ENCODE peak calls at places on chromosomes 3 and 15, in ten cellular contexts. K, A, E, Z, M, P, F, Y, D and T are unnamed samples.

GRCh38 chr15:41658689-41659088 is 1.5 kb upstream of the MGA start:
- DNase-seq in K (no peak), A (no peak), E (no peak), Z (no peak), M (no peak), P (no peak), F (no peak), Y (no peak), D (no peak), T (no peak)

GRCh38 chr3:22729981-22730380 is 473.1 kb upstream of the UBE2E2 start:
- DNase-seq in K (no peak), A (no peak), E (no peak), Z (peak), M (no peak), P (no peak), F (no peak), Y (no peak), D (no peak), T (no peak)

GRCh38 chr15:63640146-63640545 is 43.0 kb downstream of the FBXL22 start:
- DNase-seq in K (no peak), A (no peak), E (no peak), Z (no peak), M (no peak), P (no peak), F (no peak), Y (no peak), D (no peak), T (no peak)

GRCh38 chr15:62108411-62108810 is 41.6 kb downstream of the C2CD4A start:
- DNase-seq in K (no peak), A (no peak), E (no peak), Z (no peak), M (no peak), P (no peak), F (no peak), Y (no peak), D (no peak), T (no peak)

GRCh38 chr3:128547368-128547987 is 54.5 kb upstream of the GATA2 start:
- DNase-seq in K (no peak), A (no peak), E (no peak), Z (peak), M (no peak), P (peak), F (peak), Y (no peak), D (no peak), T (no peak)

GRCh38 chr3:178895178-178895789 is 176.3 kb downstream of the ZMAT3 start:
- DNase-seq in K (no peak), A (no peak), E (no peak), Z (no peak), M (no peak), P (no peak), F (no peak), Y (no peak), D (no peak), T (no peak)

GRCh38 chr15:96365781-96366525 is 35.5 kb downstream of the NR2F2 start:
- DNase-seq in K (no peak), A (no peak), E (no peak), Z (no peak), M (no peak), P (no peak), F (no peak), Y (no peak), D (no peak), T (no peak)

GRCh38 chr3:81406318-81406717 is 355.1 kb downstream of the GBE1 start:
- DNase-seq in K (no peak), A (no peak), E (no peak), Z (no peak), M (no peak), P (no peak), F (no peak), Y (no peak), D (no peak), T (no peak)

GRCh38 chr3:161403251-161403650 is 31.9 kb upstream of the SPTSSB start:
- DNase-seq in K (no peak), A (no peak), E (no peak), Z (no peak), M (no peak), P (no peak), F (no peak), Y (no peak), D (no peak), T (no peak)

GRCh38 chr3:155785662-155786295 is 20.3 kb downstream of the C3orf33 start:
- DNase-seq in K (peak), A (no peak), E (no peak), Z (no peak), M (no peak), P (no peak), F (no peak), Y (no peak), D (no peak), T (no peak)

GRCh38 chr3:37903734-37904133 is 42.1 kb downstream of the CTDSPL start:
- DNase-seq in K (no peak), A (no peak), E (no peak), Z (no peak), M (no peak), P (no peak), F (no peak), Y (no peak), D (no peak), T (no peak)

GRCh38 chr15:42093966-42094365 is 396 bp downstream of the PLA2G4D start:
- DNase-seq in K (no peak), A (no peak), E (no peak), Z (no peak), M (no peak), P (peak), F (no peak), Y (no peak), D (no peak), T (no peak)

GRCh38 chr3:188431040-188431439 is 277.1 kb downstream of the LPP start:
- DNase-seq in K (no peak), A (no peak), E (no peak), Z (no peak), M (no peak), P (no peak), F (no peak), Y (no peak), D (no peak), T (no peak)

GRCh38 chr3:161395115-161395514 is 23.8 kb upstream of the SPTSSB start:
- DNase-seq in K (no peak), A (no peak), E (no peak), Z (peak), M (no peak), P (no peak), F (no peak), Y (no peak), D (no peak), T (no peak)

GRCh38 chr3:4791358-4791757 is 187.9 kb upstream of the BHLHE40 start:
- DNase-seq in K (no peak), A (no peak), E (no peak), Z (no peak), M (no peak), P (no peak), F (no peak), Y (no peak), D (no peak), T (no peak)

GRCh38 chr15:58019503-58020376 is 45.8 kb downstream of the ALDH1A2 start:
- DNase-seq in K (no peak), A (no peak), E (no peak), Z (no peak), M (no peak), P (no peak), F (peak), Y (no peak), D (no peak), T (no peak)

GRCh38 chr3:125573216-125573615 is 22.1 kb downstream of the OSBPL11 start:
- DNase-seq in K (no peak), A (no peak), E (no peak), Z (no peak), M (no peak), P (no peak), F (no peak), Y (no peak), D (no peak), T (no peak)

GRCh38 chr3:191695815-191696153 is 234.8 kb downstream of the PYDC2 start:
- DNase-seq in K (no peak), A (no peak), E (no peak), Z (no peak), M (no peak), P (no peak), F (no peak), Y (no peak), D (no peak), T (no peak)

GRCh38 chr3:152030320-152030719 is 156.9 kb downstream of the SUCNR1 start:
- DNase-seq in K (no peak), A (no peak), E (no peak), Z (no peak), M (no peak), P (no peak), F (no peak), Y (no peak), D (no peak), T (no peak)

GRCh38 chr15:65286069-65286703 is 497 bp downstream of the PARP16 start:
- DNase-seq in K (peak), A (peak), E (no peak), Z (peak), M (no peak), P (peak), F (peak), Y (peak), D (peak), T (peak)

GRCh38 chr15:31372635-31373091 is 46.0 kb downstream of the KLF13 start:
- DNase-seq in K (no peak), A (no peak), E (no peak), Z (no peak), M (peak), P (peak), F (peak), Y (peak), D (peak), T (peak)

GRCh38 chr3:133996251-133996661 is 33.5 kb downstream of the SLCO2A1 start:
- DNase-seq in K (peak), A (no peak), E (no peak), Z (no peak), M (no peak), P (no peak), F (no peak), Y (no peak), D (no peak), T (peak)

GRCh38 chr15:57651445-57651844 is 55.1 kb upstream of the POLR2M start:
- DNase-seq in K (no peak), A (no peak), E (no peak), Z (no peak), M (no peak), P (no peak), F (no peak), Y (no peak), D (no peak), T (no peak)

GRCh38 chr3:23508464-23508863 is 297.3 kb upstream of the UBE2E1 start:
- DNase-seq in K (no peak), A (no peak), E (no peak), Z (no peak), M (no peak), P (no peak), F (no peak), Y (no peak), D (no peak), T (no peak)

GRCh38 chr15:89587955-89588354 is 12.7 kb downstream of the TICRR start:
- DNase-seq in K (no peak), A (no peak), E (no peak), Z (no peak), M (no peak), P (no peak), F (peak), Y (no peak), D (no peak), T (no peak)

GRCh38 chr3:134656211-134656800 is 5.5 kb upstream of the KY start:
- DNase-seq in K (no peak), A (no peak), E (no peak), Z (no peak), M (no peak), P (no peak), F (no peak), Y (no peak), D (no peak), T (peak)

GRCh38 chr3:185677146-185677829 is 91.2 kb downstream of the SENP2 start:
- DNase-seq in K (no peak), A (no peak), E (no peak), Z (peak), M (no peak), P (peak), F (peak), Y (no peak), D (no peak), T (no peak)

GRCh38 chr3:197505796-197506553 is 49.8 kb downstream of the BDH1 start:
- DNase-seq in K (no peak), A (no peak), E (no peak), Z (no peak), M (no peak), P (no peak), F (no peak), Y (no peak), D (no peak), T (no peak)

GRCh38 chr15:57019496-57020160 is 101.2 kb downstream of the TCF12 start:
- DNase-seq in K (no peak), A (no peak), E (no peak), Z (no peak), M (no peak), P (no peak), F (no peak), Y (no peak), D (no peak), T (no peak)

GRCh38 chr3:189353988-189354735 is 182.4 kb downstream of the TPRG1 start:
- DNase-seq in K (no peak), A (no peak), E (no peak), Z (peak), M (no peak), P (no peak), F (no peak), Y (no peak), D (no peak), T (no peak)

GRCh38 chr3:46716461-46717441 is 918 bp downstream of the PRSS50 start:
- DNase-seq in K (no peak), A (no peak), E (no peak), Z (no peak), M (no peak), P (no peak), F (no peak), Y (no peak), D (peak), T (peak)

GRCh38 chr3:120568624-120569023 is 27.5 kb upstream of the NDUFB4 start:
- DNase-seq in K (no peak), A (no peak), E (no peak), Z (no peak), M (no peak), P (peak), F (peak), Y (no peak), D (no peak), T (no peak)